ENCODE peak calls at places on chromosome 9, in six cellular contexts. C, A, U, S, X and J are unnamed samples.

GRCh38 chr9:120892748-120893584 is 16.0 kb upstream of the PHF19 start:
- DNase-seq in C (no peak), A (no peak), U (no peak), S (peak), X (peak), J (no peak)

GRCh38 chr9:129140397-129141065 is 29.3 kb downstream of the PTPA start:
- DNase-seq in C (no peak), A (peak), U (peak), S (no peak), X (peak), J (no peak)

GRCh38 chr9:6911901-6912650 is 154.3 kb downstream of the KDM4C start:
- DNase-seq in C (no peak), A (no peak), U (no peak), S (no peak), X (no peak), J (no peak)

GRCh38 chr9:112334319-112334828 is 955 bp upstream of the PTBP3 start:
- DNase-seq in C (no peak), A (no peak), U (no peak), S (peak), X (peak), J (no peak)

GRCh38 chr9:13279284-13280162 is at the start of gene MPDZ:
- DNase-seq in C (peak), A (peak), U (peak), S (no peak), X (peak), J (peak)

GRCh38 chr9:123717581-123717980 is 212.3 kb downstream of the DENND1A start:
- DNase-seq in C (no peak), A (no peak), U (no peak), S (no peak), X (no peak), J (no peak)

GRCh38 chr9:120454427-120454826 is 125.5 kb downstream of the CDK5RAP2 start:
- DNase-seq in C (no peak), A (no peak), U (no peak), S (no peak), X (no peak), J (no peak)

GRCh38 chr9:93662016-93662638 is 85.7 kb downstream of the PHF2 start:
- DNase-seq in C (no peak), A (no peak), U (no peak), S (no peak), X (no peak), J (no peak)

GRCh38 chr9:972512-973294 is 3.8 kb upstream of the DMRT3 start:
- DNase-seq in C (no peak), A (peak), U (no peak), S (no peak), X (no peak), J (peak)

GRCh38 chr9:10045598-10045997 is 567.2 kb downstream of the PTPRD start:
- DNase-seq in C (no peak), A (no peak), U (no peak), S (no peak), X (peak), J (no peak)

GRCh38 chr9:110133608-110134214 is 74.2 kb downstream of the C9orf152 start:
- DNase-seq in C (no peak), A (no peak), U (no peak), S (no peak), X (peak), J (no peak)

GRCh38 chr9:12813960-12814876 is 39.4 kb downstream of the LURAP1L start:
- DNase-seq in C (no peak), A (no peak), U (peak), S (no peak), X (peak), J (no peak)

GRCh38 chr9:86854898-86855523 is 92.3 kb downstream of the GAS1 start:
- DNase-seq in C (no peak), A (peak), U (no peak), S (no peak), X (peak), J (peak)

GRCh38 chr9:126829035-126829434 is 24.2 kb downstream of the ZBTB43 start:
- DNase-seq in C (no peak), A (no peak), U (no peak), S (no peak), X (no peak), J (no peak)

GRCh38 chr9:27943544-27943943 is 370.3 kb upstream of the C9orf72 start:
- DNase-seq in C (no peak), A (no peak), U (no peak), S (no peak), X (no peak), J (no peak)

GRCh38 chr9:335373-335772 is 120.7 kb downstream of the DOCK8 start:
- DNase-seq in C (no peak), A (no peak), U (no peak), S (no peak), X (no peak), J (no peak)

GRCh38 chr9:16710888-16711287 is 159.6 kb downstream of the BNC2 start:
- DNase-seq in C (no peak), A (no peak), U (no peak), S (no peak), X (no peak), J (no peak)

GRCh38 chr9:110047955-110048472 is 159.9 kb downstream of the C9orf152 start:
- DNase-seq in C (no peak), A (peak), U (no peak), S (no peak), X (no peak), J (no peak)

GRCh38 chr9:92664394-92665152 is 5.4 kb downstream of the IPPK start:
- DNase-seq in C (no peak), A (no peak), U (no peak), S (no peak), X (no peak), J (no peak)

GRCh38 chr9:1366300-1366699 is 316.1 kb downstream of the DMRT2 start:
- DNase-seq in C (no peak), A (no peak), U (no peak), S (no peak), X (no peak), J (no peak)

GRCh38 chr9:15298362-15298761 is 8.7 kb downstream of the TTC39B start:
- DNase-seq in C (no peak), A (no peak), U (no peak), S (no peak), X (no peak), J (no peak)

GRCh38 chr9:115015018-115015635 is 84.7 kb upstream of the TNFSF8 start:
- DNase-seq in C (no peak), A (peak), U (no peak), S (no peak), X (peak), J (no peak)
- TF ChIP-seq CTCF in C (peak), A (peak), U (no peak), S (no peak), X (peak), J (peak)

DNA sequence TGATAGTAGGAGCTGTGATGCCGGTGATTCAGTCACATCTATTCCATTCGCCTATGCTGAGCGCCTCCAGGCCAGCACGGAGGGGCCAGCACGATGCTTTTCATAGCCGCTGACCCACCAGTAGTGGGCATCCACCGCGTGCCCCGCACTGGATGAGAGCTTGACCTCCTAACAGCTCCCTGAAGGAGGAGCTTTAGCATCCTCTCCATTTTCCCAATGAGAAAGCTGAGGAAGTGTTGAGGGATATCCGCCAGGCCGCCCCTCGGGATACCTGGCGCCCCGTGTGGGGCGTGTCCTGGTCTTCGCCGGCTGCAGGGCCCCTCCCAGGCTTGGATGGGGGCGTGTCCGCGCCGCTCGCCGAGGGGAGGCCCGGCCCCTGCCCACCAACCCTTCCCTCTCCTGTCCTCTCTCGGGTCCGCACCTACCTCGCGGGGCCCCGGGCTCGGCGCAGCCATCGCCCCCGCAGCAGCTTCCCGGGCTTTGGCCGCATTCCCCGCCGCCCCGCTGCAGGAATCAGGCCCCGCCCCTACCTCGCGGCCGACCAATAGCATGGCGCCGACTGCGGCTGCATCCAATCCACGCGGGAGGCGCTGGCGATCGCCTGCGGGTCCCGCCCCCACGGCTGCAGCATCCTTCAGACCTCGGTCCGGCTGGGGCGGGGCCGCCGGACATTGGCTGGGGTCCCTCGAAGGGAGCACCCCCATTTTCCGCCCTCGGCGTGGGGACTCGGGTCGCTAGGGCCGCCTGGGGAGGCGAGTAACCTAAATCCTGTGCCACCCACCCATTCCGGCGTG is at the start of gene PIP5KL1:
- DNase-seq in C (peak), A (peak), U (no peak), S (peak), X (peak), J (peak)
- TF ChIP-seq CTCF in C (peak), A (no peak), U (no peak), S (no peak), X (no peak), J (peak)

GRCh38 chr9:128101690-128102089 is 25.8 kb downstream of the PTGES2 start:
- DNase-seq in C (no peak), A (no peak), U (peak), S (no peak), X (no peak), J (no peak)

GRCh38 chr9:128102861-128103588 is 24.5 kb downstream of the PTGES2 start:
- DNase-seq in C (no peak), A (no peak), U (peak), S (no peak), X (no peak), J (no peak)

GRCh38 chr9:128104171-128104618 is 23.3 kb downstream of the PTGES2 start:
- DNase-seq in C (no peak), A (no peak), U (no peak), S (no peak), X (no peak), J (no peak)

GRCh38 chr9:128102196-128102595 is 25.3 kb downstream of the PTGES2 start:
- DNase-seq in C (no peak), A (no peak), U (no peak), S (no peak), X (no peak), J (no peak)

GRCh38 chr9:128103589-128103962 is 24.0 kb downstream of the PTGES2 start:
- DNase-seq in C (no peak), A (no peak), U (no peak), S (no peak), X (no peak), J (no peak)
- TF ChIP-seq CTCF in C (peak), A (no peak), U (no peak), S (peak), X (peak), J (peak)

GRCh38 chr9:91422832-91423711 is 560 bp downstream of the NFIL3 start:
- DNase-seq in C (no peak), A (peak), U (peak), S (peak), X (peak), J (peak)
- TF ChIP-seq CTCF in C (peak), A (no peak), U (no peak), S (no peak), X (no peak), J (peak)

DNA sequence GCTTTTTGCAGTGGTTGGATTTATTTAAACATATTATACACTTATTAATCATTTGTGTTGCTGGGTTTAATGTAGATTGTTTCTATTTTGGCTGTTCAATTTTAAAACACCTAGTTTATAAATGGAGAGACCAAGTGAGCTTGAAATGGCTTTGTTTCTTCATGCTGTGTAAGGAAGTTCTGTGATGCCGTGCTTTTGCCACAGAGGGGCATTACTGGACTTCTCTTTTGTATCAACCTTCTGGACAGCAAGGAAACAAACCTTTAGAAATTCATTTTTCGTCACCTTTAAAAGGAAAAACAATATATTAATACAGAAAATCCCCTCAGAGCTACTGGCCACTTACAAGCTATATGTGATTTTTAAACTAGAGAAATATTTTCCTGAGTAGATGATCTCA is 81.9 kb downstream of the DMRTA1 start:
- DNase-seq in C (no peak), A (no peak), U (no peak), S (no peak), X (peak), J (no peak)
- TF ChIP-seq CTCF in C (peak), A (no peak), U (no peak), S (no peak), X (peak), J (no peak)

DNA sequence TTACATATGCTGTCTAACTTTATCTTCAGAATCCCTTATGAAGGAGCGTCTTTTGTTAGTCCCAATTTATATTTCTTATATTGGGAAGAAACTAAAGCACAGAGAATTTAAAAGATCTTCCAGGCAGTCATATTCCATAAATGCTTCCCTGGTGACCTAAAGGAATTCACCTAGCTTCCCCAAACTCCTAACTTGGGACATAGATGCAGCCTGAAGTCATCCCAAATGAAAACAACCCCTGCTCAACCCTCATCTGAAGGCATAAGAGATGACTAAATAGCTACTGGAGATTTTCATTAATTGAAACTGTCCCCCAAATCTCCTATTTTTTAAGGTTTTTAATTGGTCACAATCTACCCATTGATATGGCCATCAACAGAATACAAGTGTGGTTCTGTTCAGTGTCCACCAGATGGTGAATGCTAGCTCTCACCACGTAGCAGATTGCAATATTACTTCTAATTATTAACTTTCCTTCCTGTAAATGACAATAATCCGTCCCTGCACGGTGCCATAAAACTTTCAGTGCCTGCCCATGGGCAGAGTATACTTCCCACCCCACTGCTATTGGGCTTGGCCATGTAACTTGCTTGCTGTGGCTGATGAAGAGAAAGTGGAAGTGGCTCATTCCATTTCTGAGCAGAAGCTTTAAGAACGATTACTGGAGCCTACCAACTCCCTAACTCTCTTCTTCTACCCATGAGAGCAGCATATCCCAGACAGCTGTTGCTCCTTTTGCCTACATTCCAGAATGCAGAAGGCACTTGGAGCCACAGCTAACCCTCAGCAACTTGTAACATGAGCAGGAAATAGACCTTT is 18.7 kb downstream of the PRUNE2 start:
- DNase-seq in C (no peak), A (no peak), U (no peak), S (no peak), X (no peak), J (no peak)
- TF ChIP-seq CTCF in C (peak), A (no peak), U (no peak), S (no peak), X (peak), J (no peak)

GRCh38 chr9:90870646-90871326 is 69.2 kb downstream of the SYK start:
- DNase-seq in C (no peak), A (peak), U (no peak), S (no peak), X (peak), J (peak)

GRCh38 chr9:90871327-90871935 is 69.8 kb downstream of the SYK start:
- DNase-seq in C (no peak), A (no peak), U (no peak), S (no peak), X (no peak), J (peak)

GRCh38 chr9:90873422-90873821 is 71.8 kb downstream of the SYK start:
- DNase-seq in C (no peak), A (no peak), U (no peak), S (no peak), X (no peak), J (peak)

GRCh38 chr9:90872835-90873294 is 71.2 kb downstream of the SYK start:
- DNase-seq in C (no peak), A (no peak), U (no peak), S (no peak), X (no peak), J (peak)

GRCh38 chr9:90874194-90874593 is 72.6 kb downstream of the SYK start:
- DNase-seq in C (no peak), A (no peak), U (no peak), S (no peak), X (no peak), J (peak)
- TF ChIP-seq CTCF in C (peak), A (no peak), U (no peak), S (no peak), X (no peak), J (no peak)